ENCODE peak calls at places on chromosomes 2 and 18, in nine cellular contexts. J is body of pancreas, P is OCI-LY7, O is PC-3, F is colonic mucosa, E is ascending aorta, L is cardiac muscle cell, Z is thoracic aorta, K is omental fat pad. C is an unnamed sample.

GRCh38 chr2:53127061-53127650 is 640.4 kb upstream of the CHAC2 start:
- DNase-seq in P (no peak), O (no peak), E (no peak), K (no peak), Z (no peak), L (peak), J (peak), F (peak), C (no peak)

GRCh38 chr18:35344736-35345459 is 678 bp upstream of the ZNF24 start:
- DNase-seq in L (no peak), P (peak), F (no peak), K (no peak), O (no peak), E (no peak), J (peak), Z (no peak), C (no peak)

GRCh38 chr2:77185052-77185451 is 337.1 kb downstream of the LRRTM4 start:
- DNase-seq in Z (no peak), P (no peak), F (no peak), J (no peak), O (no peak), E (no peak), L (no peak), K (no peak), C (no peak)

GRCh38 chr2:167992258-167992657 is 255.1 kb downstream of the STK39 start:
- DNase-seq in J (no peak), K (no peak), F (no peak), P (no peak), O (no peak), L (no peak), E (no peak), Z (no peak), C (no peak)

GRCh38 chr18:74976331-74976909 is 232.5 kb downstream of the PTGR3 start:
- DNase-seq in K (no peak), P (no peak), Z (no peak), O (no peak), L (no peak), F (no peak), J (no peak), E (no peak), C (no peak)

GRCh38 chr2:172640389-172640788 is 84.5 kb downstream of the PDK1 start:
- DNase-seq in L (peak), Z (no peak), F (no peak), O (peak), E (no peak), J (no peak), K (no peak), P (no peak), C (no peak)

GRCh38 chr18:13381907-13382682 is 163.5 kb downstream of the LDLRAD4 start:
- DNase-seq in K (no peak), J (peak), L (peak), E (peak), P (no peak), F (peak), O (no peak), Z (peak), C (no peak)

GRCh38 chr2:2399390-2399789 is 68.3 kb upstream of the MYT1L start:
- DNase-seq in O (no peak), F (no peak), K (no peak), J (no peak), E (no peak), P (no peak), Z (no peak), L (no peak), C (no peak)

GRCh38 chr2:178066890-178067669 is 5.5 kb downstream of the PDE11A start:
- DNase-seq in P (no peak), O (no peak), L (no peak), E (no peak), F (no peak), K (no peak), Z (no peak), J (no peak), C (no peak)

GRCh38 chr2:240874715-240875227 is 6.1 kb downstream of the AGXT start:
- DNase-seq in O (no peak), E (no peak), P (no peak), F (no peak), J (no peak), Z (no peak), L (no peak), K (no peak), C (no peak)

GRCh38 chr2:20224716-20225293 is at the start of gene SDC1:
- DNase-seq in Z (no peak), O (peak), J (peak), F (peak), P (no peak), E (no peak), K (no peak), L (peak), C (no peak)

GRCh38 chr2:156147594-156148330 is 184.8 kb downstream of the NR4A2 start:
- DNase-seq in Z (no peak), J (no peak), O (peak), F (no peak), K (no peak), E (no peak), P (no peak), L (no peak), C (no peak)

GRCh38 chr2:233470007-233470687 is 96.4 kb downstream of the USP40 start:
- DNase-seq in F (peak), Z (no peak), L (peak), J (peak), P (no peak), K (peak), O (no peak), E (no peak), C (no peak)

GRCh38 chr2:151765760-151766159 is 31.5 kb upstream of the NEB start:
- DNase-seq in Z (no peak), K (no peak), F (no peak), P (no peak), J (no peak), E (no peak), O (no peak), L (no peak), C (no peak)

GRCh38 chr2:73436019-73436418 is 50.4 kb downstream of the ALMS1 start:
- DNase-seq in F (no peak), P (no peak), J (no peak), Z (no peak), L (no peak), O (no peak), K (no peak), E (no peak), C (no peak)

GRCh38 chr18:35089382-35089781 is 48.2 kb downstream of the MAPRE2 start:
- DNase-seq in F (no peak), Z (no peak), O (no peak), L (no peak), E (no peak), J (no peak), K (no peak), P (no peak), C (no peak)

GRCh38 chr2:18154812-18155211 is 276.3 kb downstream of the KCNS3 start:
- DNase-seq in J (no peak), E (no peak), K (no peak), F (no peak), O (peak), P (no peak), Z (no peak), L (no peak), C (no peak)
- TF ChIP-seq CTCF in J (no peak), E (no peak), K (no peak), F (no peak), O (no peak), P (no peak), Z (no peak), L (no peak), C (no peak)

DNA sequence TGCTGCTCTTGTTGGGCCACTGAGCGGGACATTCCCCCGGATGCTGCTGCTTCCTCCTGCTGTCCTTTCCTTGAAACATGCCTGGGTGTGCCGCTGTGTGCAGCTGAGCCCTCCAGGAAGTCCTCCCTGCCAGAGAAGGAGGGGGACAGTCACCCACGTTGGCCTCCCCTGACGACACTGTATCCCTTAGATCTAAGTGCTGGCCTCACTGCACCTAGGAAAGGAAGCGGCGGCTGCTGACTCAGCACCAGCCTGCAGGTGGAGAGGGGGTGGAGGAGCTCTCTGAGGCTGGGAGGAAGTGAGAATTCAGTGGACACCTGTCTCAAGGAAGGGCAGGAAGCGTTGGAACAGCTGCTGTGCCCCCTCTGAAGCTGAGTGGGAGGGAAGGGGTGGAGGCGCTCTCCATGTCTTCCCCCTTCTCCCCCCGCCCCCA is 239.8 kb downstream of the HAUS1 start:
- DNase-seq in F (peak), O (peak), Z (no peak), L (no peak), E (no peak), K (no peak), P (peak), J (peak), C (no peak)
- TF ChIP-seq CTCF in F (no peak), O (no peak), Z (no peak), L (no peak), E (no peak), K (no peak), P (no peak), J (no peak), C (no peak)

GRCh38 chr2:211045025-211045424 is 488.6 kb downstream of the CPS1 start:
- DNase-seq in Z (no peak), F (no peak), P (no peak), J (no peak), L (no peak), K (no peak), E (no peak), O (peak), C (no peak)
- TF ChIP-seq CTCF in Z (no peak), F (no peak), P (no peak), J (no peak), L (no peak), K (no peak), E (no peak), O (no peak), C (no peak)

DNA sequence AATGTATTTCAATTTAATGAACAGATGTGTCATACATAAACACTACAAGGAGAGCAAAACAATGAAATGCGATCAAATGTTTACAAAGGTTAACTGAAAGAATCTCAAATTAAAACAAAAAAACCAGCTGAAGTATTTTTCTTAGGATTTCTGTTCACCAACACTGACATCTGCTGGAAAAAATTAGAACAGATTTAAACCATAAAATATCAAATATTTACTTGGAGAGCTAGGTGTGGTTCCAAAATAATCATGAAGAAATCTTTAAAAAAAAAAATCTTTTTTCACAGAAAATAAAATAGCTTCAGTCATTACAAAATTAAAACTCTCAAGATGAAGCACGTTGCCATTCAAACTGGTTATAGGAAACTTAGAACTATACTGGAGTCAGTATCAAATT is 13.8 kb downstream of the MMADHC start:
- DNase-seq in F (no peak), K (no peak), E (no peak), P (no peak), Z (no peak), O (peak), L (peak), J (no peak), C (no peak)
- TF ChIP-seq CTCF in F (peak), K (no peak), E (no peak), P (peak), Z (no peak), O (peak), L (peak), J (no peak), C (peak)

DNA sequence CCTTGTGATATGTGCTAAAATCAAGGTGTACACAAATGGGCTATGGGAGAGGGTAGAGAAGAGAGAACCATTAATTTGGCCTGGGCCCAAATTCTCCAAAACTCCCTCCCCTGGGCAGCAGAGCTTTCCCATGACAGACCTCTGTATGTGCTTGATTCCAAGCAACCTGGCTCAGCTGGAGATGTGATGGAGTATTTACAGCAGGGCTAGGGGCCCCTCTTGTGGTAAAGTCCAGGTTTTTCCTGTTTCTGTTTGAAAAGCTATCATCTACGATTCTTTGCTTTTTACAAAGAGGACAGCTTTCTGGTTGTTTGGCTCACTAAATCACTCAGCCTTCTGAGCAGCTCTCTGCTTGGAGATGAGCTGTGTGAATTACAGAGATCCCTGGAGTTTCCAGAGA is 40.3 kb downstream of the KCNS3 start:
- DNase-seq in J (no peak), Z (no peak), O (peak), K (no peak), F (no peak), L (peak), E (no peak), P (peak), C (no peak)
- TF ChIP-seq CTCF in J (no peak), Z (no peak), O (peak), K (no peak), F (no peak), L (no peak), E (no peak), P (peak), C (no peak)

DNA sequence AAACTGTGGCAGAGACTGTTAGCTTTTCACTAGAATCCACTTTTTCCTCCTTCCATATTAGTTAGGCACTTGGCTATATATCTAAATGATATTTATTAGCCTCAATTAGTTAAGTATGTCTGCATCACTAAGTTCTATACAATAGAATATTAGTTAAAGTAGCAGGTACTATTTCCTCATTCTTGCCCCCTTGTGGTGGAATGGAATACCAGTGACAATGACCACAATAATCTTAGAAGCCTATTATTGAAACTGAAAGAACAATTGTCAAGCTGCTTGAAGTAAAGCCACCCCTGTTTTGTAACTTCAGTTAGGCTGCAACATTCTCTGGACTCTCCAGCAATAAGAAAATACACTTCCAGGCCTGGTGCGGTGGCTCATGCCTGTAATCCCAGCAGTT is 476.3 kb upstream of the VWC2L start:
- DNase-seq in E (no peak), K (no peak), J (no peak), Z (no peak), P (peak), L (peak), O (peak), F (peak), C (no peak)
- TF ChIP-seq CTCF in E (no peak), K (no peak), J (peak), Z (peak), P (peak), L (peak), O (peak), F (peak), C (peak)

GRCh38 chr18:44719519-44720060 is 38.9 kb downstream of the SETBP1 start:
- DNase-seq in L (no peak), K (no peak), P (no peak), F (no peak), O (no peak), J (no peak), Z (no peak), E (no peak), C (no peak)

GRCh38 chr18:44725300-44726096 is 44.8 kb downstream of the SETBP1 start:
- DNase-seq in E (no peak), O (peak), P (peak), J (peak), F (no peak), K (no peak), Z (no peak), L (peak), C (no peak)

GRCh38 chr18:44723366-44723765 is 42.7 kb downstream of the SETBP1 start:
- DNase-seq in O (no peak), F (no peak), K (no peak), J (no peak), Z (no peak), E (no peak), L (no peak), P (peak), C (no peak)

GRCh38 chr18:44727291-44727690 is 46.6 kb downstream of the SETBP1 start:
- DNase-seq in P (no peak), L (no peak), F (no peak), J (no peak), Z (no peak), O (no peak), K (no peak), E (no peak), C (no peak)

GRCh38 chr18:44723973-44724778 is 43.5 kb downstream of the SETBP1 start:
- DNase-seq in L (peak), P (no peak), F (no peak), Z (no peak), K (no peak), O (no peak), J (no peak), E (no peak), C (no peak)
- TF ChIP-seq CTCF in L (no peak), P (no peak), F (no peak), Z (no peak), K (no peak), O (no peak), J (no peak), E (no peak), C (no peak)

DNA sequence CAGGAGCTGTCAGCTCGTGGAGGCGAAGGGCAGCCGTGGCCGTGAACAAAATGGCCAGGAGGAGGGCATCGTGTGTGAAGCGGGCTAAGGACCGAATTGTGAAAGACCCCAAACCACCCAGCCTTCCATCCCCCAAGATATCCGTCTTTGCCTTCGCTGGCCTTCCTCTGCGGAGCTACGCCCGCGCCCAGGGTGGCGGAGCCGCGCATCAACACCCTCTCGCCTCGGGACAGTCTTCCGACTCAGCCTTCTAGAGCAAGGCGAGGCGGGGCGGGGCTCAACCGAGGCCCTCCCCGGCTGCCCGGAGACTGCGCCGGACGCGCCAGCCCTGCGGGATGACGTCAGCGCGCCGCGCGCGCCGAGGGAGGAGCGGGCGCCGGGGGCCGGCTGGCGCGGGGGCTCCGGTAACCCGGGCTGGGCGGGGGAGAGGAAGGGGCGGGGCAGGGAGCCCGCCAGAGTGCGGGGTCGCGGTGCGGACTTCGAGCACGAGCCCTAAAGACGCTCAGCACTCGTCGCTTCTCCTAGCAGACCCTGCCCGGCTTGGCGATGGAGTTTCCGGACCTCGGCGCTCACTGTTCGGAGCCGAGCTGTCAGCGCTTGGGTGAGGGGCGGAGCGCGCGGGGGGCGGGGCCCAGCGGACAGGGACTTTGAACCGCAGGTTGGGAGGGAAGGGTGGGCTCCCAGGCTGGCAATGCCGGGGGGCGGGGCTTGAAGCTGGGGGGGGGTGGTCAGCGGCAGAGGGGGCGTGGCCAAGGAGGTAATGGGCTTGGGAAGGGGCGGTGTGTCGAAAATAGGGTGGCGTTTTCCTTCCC is at the start of gene ZFAND2B:
- DNase-seq in J (peak), O (peak), F (peak), Z (peak), K (peak), P (peak), E (peak), L (peak), C (peak)
- TF ChIP-seq CTCF in J (no peak), O (no peak), F (no peak), Z (peak), K (no peak), P (no peak), E (peak), L (no peak), C (no peak)

GRCh38 chr2:63486861-63487290 is 101.4 kb downstream of the WDPCP start:
- DNase-seq in E (no peak), F (no peak), J (no peak), O (peak), L (no peak), P (no peak), K (no peak), Z (no peak), C (no peak)
- TF ChIP-seq CTCF in E (no peak), F (no peak), J (no peak), O (peak), L (no peak), P (peak), K (no peak), Z (no peak), C (peak)